ENCODE peak calls at places on chromosomes 7 and 10, in seven cellular contexts. V is NCI-H2081 treated with DMSO at 0.1 percent for 48 hours; R is stimulated activated CD4-positive, alpha-beta T cell treated with anti-CD3 and anti-CD28 coated beads, TNF-alpha, amount 100 ng/mL, for 4 hours; K is GM23248; L is tibial artery; Q is activated T-cell treated with anti-CD3 and anti-CD28 coated beads for 24 hours; H is Panc1. J is an unnamed sample.

GRCh38 chr10:97435211-97435610 is 9.2 kb downstream of the PGAM1 start:
- DNase-seq in K (no peak), V (no peak), Q (no peak), R (no peak), L (no peak), H (no peak), J (no peak)

GRCh38 chr7:45980181-45980905 is 59.3 kb upstream of the IGFBP3 start:
- DNase-seq in K (peak), Q (no peak), H (no peak), L (no peak), R (no peak), V (no peak), J (no peak)

GRCh38 chr7:1492221-1492620 is 12.0 kb downstream of the INTS1 start:
- DNase-seq in R (no peak), V (no peak), K (no peak), H (no peak), Q (no peak), L (no peak), J (no peak)

GRCh38 chr10:72259491-72260214 is 14.1 kb upstream of the DDIT4 start:
- DNase-seq in H (no peak), K (peak), R (no peak), Q (no peak), L (no peak), V (no peak), J (no peak)

GRCh38 chr7:156892086-156892800 is 740 bp downstream of the LMBR1 start:
- DNase-seq in L (peak), R (peak), V (no peak), H (no peak), K (peak), Q (peak), J (peak)

GRCh38 chr10:70651661-70652060 is 20.6 kb upstream of the ADAMTS14 start:
- DNase-seq in R (no peak), V (no peak), L (no peak), H (no peak), K (no peak), Q (no peak), J (no peak)

GRCh38 chr10:104099274-104099673 is 13.6 kb upstream of the COL17A1 start:
- DNase-seq in L (no peak), V (no peak), K (peak), R (no peak), Q (no peak), H (no peak), J (no peak)

GRCh38 chr10:76911184-76911583 is 726.4 kb downstream of the KCNMA1 start:
- DNase-seq in R (no peak), L (no peak), H (no peak), K (no peak), V (no peak), Q (no peak), J (no peak)

GRCh38 chr7:44325181-44325671 is at the start of gene CAMK2B:
- DNase-seq in H (no peak), V (peak), R (no peak), K (peak), L (no peak), Q (no peak), J (no peak)

GRCh38 chr7:87216701-87217508 is 2.6 kb downstream of the TMEM243 start:
- DNase-seq in L (no peak), Q (no peak), K (peak), H (no peak), R (no peak), V (no peak), J (no peak)

GRCh38 chr10:91521444-91521843 is 111.3 kb downstream of the HECTD2 start:
- DNase-seq in V (no peak), K (peak), R (no peak), H (no peak), Q (no peak), L (no peak), J (no peak)

GRCh38 chr7:76065016-76065612 is 17.2 kb downstream of the MDH2 start:
- DNase-seq in V (no peak), L (no peak), H (no peak), Q (no peak), R (no peak), K (no peak), J (no peak)

GRCh38 chr7:16649196-16649595 is 3.2 kb downstream of the BZW2 start:
- DNase-seq in L (no peak), V (no peak), H (no peak), K (peak), R (no peak), Q (no peak), J (no peak)